ENCODE peak calls at places on chromosome X, in five cellular contexts. One of them, this sample, is unnamed.

GRCh38 chrX:135531813-135532212 is 11.4 kb downstream of the INTS6L start:
- DNase-seq in fibroblast of pulmonary artery: no peak
- DNase-seq in A549: no peak
- DNase-seq in omental fat pad: no peak
- DNase-seq in GM13977: no peak
- DNase-seq in this sample: no peak

GRCh38 chrX:103730746-103731508 is 20.2 kb downstream of the TMEM31 start:
- DNase-seq in fibroblast of pulmonary artery: peak; percentile 97
- DNase-seq in A549: no peak
- DNase-seq in omental fat pad: no peak
- DNase-seq in GM13977: no peak
- DNase-seq in this sample: no peak

GRCh38 chrX:2682582-2683177 is 8.4 kb upstream of the CD99 start:
- DNase-seq in fibroblast of pulmonary artery: no peak
- DNase-seq in A549: no peak
- DNase-seq in omental fat pad: no peak
- DNase-seq in GM13977: no peak
- DNase-seq in this sample: no peak

GRCh38 chrX:50721771-50722521 is 92.0 kb downstream of the SHROOM4 start:
- DNase-seq in fibroblast of pulmonary artery: no peak
- DNase-seq in A549: no peak
- DNase-seq in omental fat pad: no peak
- DNase-seq in GM13977: no peak
- DNase-seq in this sample: no peak

GRCh38 chrX:17374619-17375360 is at the start of gene NHS:
- DNase-seq in fibroblast of pulmonary artery: peak; percentile 60
- DNase-seq in A549: peak; percentile 87
- DNase-seq in omental fat pad: no peak
- DNase-seq in GM13977: peak; percentile 29
- DNase-seq in this sample: no peak

GRCh38 chrX:47311857-47312774 is 58.3 kb upstream of the ZNF157 start:
- DNase-seq in fibroblast of pulmonary artery: peak; percentile 79
- DNase-seq in A549: peak; percentile 76
- DNase-seq in omental fat pad: no peak
- DNase-seq in GM13977: peak; percentile 36
- DNase-seq in this sample: peak; percentile 60

GRCh38 chrX:28851871-28852270 is 264.6 kb downstream of the IL1RAPL1 start:
- DNase-seq in fibroblast of pulmonary artery: no peak
- DNase-seq in A549: no peak
- DNase-seq in omental fat pad: no peak
- DNase-seq in GM13977: no peak
- DNase-seq in this sample: no peak

GRCh38 chrX:13864264-13864663 is 47.4 kb upstream of the GPM6B start:
- DNase-seq in fibroblast of pulmonary artery: peak; percentile 29
- DNase-seq in A549: no peak
- DNase-seq in omental fat pad: no peak
- DNase-seq in GM13977: no peak
- DNase-seq in this sample: no peak

GRCh38 chrX:18574591-18574990 is 97.3 kb downstream of the RS1 start:
- DNase-seq in fibroblast of pulmonary artery: peak; percentile 66
- DNase-seq in A549: peak; percentile 9
- DNase-seq in omental fat pad: no peak
- DNase-seq in GM13977: no peak
- DNase-seq in this sample: no peak

GRCh38 chrX:115562492-115562872 is 1.5 kb downstream of the PLS3 start:
- DNase-seq in fibroblast of pulmonary artery: peak; percentile 70
- DNase-seq in A549: peak; percentile 64
- DNase-seq in omental fat pad: no peak
- DNase-seq in GM13977: no peak
- DNase-seq in this sample: no peak

GRCh38 chrX:13028871-13029336 is 15.5 kb downstream of the FAM9C start:
- DNase-seq in fibroblast of pulmonary artery: no peak
- DNase-seq in A549: peak; percentile 82
- DNase-seq in omental fat pad: no peak
- DNase-seq in GM13977: no peak
- DNase-seq in this sample: no peak

GRCh38 chrX:103061486-103061885 is 2.5 kb downstream of the BEX1 start:
- DNase-seq in fibroblast of pulmonary artery: no peak
- DNase-seq in A549: no peak
- DNase-seq in omental fat pad: no peak
- DNase-seq in GM13977: peak; percentile 2
- DNase-seq in this sample: no peak

GRCh38 chrX:13938053-13938765 is 91.5 kb downstream of the GEMIN8 start:
- DNase-seq in fibroblast of pulmonary artery: peak; percentile 2
- DNase-seq in A549: peak; percentile 0
- DNase-seq in omental fat pad: no peak
- DNase-seq in GM13977: peak; percentile 45
- DNase-seq in this sample: peak; percentile 46

GRCh38 chrX:108134724-108135123 is 43.1 kb downstream of the ATG4A start:
- DNase-seq in fibroblast of pulmonary artery: no peak
- DNase-seq in A549: no peak
- DNase-seq in omental fat pad: no peak
- DNase-seq in GM13977: no peak
- DNase-seq in this sample: no peak
- TF ChIP-seq CTCF in fibroblast of pulmonary artery: no peak
- TF ChIP-seq CTCF in A549: no peak
- TF ChIP-seq CTCF in omental fat pad: no peak
- TF ChIP-seq CTCF in GM13977: no peak
- TF ChIP-seq CTCF in this sample: no peak

DNA sequence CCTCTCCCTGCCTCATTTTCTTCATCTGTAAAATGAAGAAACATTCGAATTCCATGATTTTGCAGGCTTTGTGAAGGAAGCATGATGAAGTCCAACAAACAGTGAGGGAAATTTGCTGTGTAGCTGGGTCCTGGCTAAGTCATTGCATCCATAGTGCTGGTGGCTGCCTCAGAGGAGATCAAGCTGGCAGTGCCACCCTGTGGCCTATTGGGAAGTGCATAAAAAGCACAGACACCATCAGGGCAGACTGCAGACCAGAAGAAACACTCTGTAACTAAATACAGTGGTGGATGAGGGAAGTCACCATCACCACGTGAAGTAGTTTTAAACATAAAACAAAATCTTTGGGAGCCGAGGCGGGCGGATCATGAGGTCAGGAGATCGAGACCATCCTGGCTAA is 40.7 kb upstream of the DDX3X start:
- DNase-seq in fibroblast of pulmonary artery: peak; percentile 9
- DNase-seq in A549: peak; percentile 53
- DNase-seq in omental fat pad: no peak
- DNase-seq in GM13977: no peak
- DNase-seq in this sample: no peak
- TF ChIP-seq CTCF in fibroblast of pulmonary artery: peak; percentile 6
- TF ChIP-seq CTCF in A549: peak; percentile 15
- TF ChIP-seq CTCF in omental fat pad: no peak
- TF ChIP-seq CTCF in GM13977: peak; percentile 31
- TF ChIP-seq CTCF in this sample: no peak

GRCh38 chrX:85051627-85052026 is 48.0 kb downstream of the APOOL start:
- DNase-seq in fibroblast of pulmonary artery: no peak
- DNase-seq in A549: no peak
- DNase-seq in omental fat pad: no peak
- DNase-seq in GM13977: no peak
- DNase-seq in this sample: no peak

GRCh38 chrX:85052207-85052606 is 48.5 kb downstream of the APOOL start:
- DNase-seq in fibroblast of pulmonary artery: peak; percentile 39
- DNase-seq in A549: no peak
- DNase-seq in omental fat pad: no peak
- DNase-seq in GM13977: no peak
- DNase-seq in this sample: no peak

DNA sequence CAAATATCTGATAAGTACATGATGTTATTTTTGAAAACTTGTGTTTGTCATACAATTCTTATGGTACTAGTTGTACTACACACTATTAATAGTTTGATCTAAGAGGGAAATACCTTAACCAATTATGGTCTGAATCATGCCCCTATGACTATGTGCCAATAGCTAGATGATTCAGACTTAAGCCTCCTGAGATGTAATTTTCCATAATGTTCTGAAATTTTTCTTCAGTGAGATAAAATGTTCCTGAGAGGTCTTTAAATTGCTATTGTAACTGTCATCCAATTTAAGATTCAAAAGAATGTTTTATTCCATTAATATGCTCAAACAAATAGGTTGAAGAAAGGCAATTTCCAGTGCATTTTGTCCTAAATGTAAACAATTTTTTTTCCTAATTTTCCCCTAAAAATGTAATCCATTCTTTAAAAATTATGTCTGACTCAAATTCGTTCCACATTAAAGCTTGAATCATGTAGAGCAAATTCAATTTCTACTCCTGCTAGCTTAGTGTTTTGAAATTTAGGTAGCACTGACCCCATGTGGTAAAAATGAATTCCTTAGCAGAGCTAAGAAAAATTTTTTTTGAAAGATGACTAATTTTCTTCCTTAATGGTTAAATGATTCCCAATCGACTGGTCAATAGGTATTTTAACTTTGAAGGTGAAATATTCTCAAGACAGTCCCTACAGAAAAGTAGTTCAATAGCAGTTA is 49.1 kb downstream of the APOOL start:
- DNase-seq in fibroblast of pulmonary artery: peak; percentile 79
- DNase-seq in A549: peak; percentile 26
- DNase-seq in omental fat pad: no peak
- DNase-seq in GM13977: no peak
- DNase-seq in this sample: no peak
- TF ChIP-seq CTCF in fibroblast of pulmonary artery: peak; percentile 37
- TF ChIP-seq CTCF in A549: peak; percentile 53
- TF ChIP-seq CTCF in omental fat pad: no peak
- TF ChIP-seq CTCF in GM13977: peak; percentile 40
- TF ChIP-seq CTCF in this sample: no peak

GRCh38 chrX:36947214-36947613 is 61.0 kb upstream of the FAM47C start:
- DNase-seq in fibroblast of pulmonary artery: no peak
- DNase-seq in A549: no peak
- DNase-seq in omental fat pad: no peak
- DNase-seq in GM13977: no peak
- DNase-seq in this sample: no peak
- TF ChIP-seq CTCF in fibroblast of pulmonary artery: no peak
- TF ChIP-seq CTCF in A549: no peak
- TF ChIP-seq CTCF in omental fat pad: no peak
- TF ChIP-seq CTCF in GM13977: no peak
- TF ChIP-seq CTCF in this sample: no peak

GRCh38 chrX:39854772-39855747 is 242.7 kb downstream of the BCOR start:
- DNase-seq in fibroblast of pulmonary artery: no peak
- DNase-seq in A549: no peak
- DNase-seq in omental fat pad: no peak
- DNase-seq in GM13977: peak; percentile 60
- DNase-seq in this sample: peak; percentile 62
- TF ChIP-seq CTCF in fibroblast of pulmonary artery: no peak
- TF ChIP-seq CTCF in A549: no peak
- TF ChIP-seq CTCF in omental fat pad: no peak
- TF ChIP-seq CTCF in GM13977: no peak
- TF ChIP-seq CTCF in this sample: no peak

GRCh38 chrX:68823413-68824151 is 5.2 kb upstream of the EFNB1 start:
- DNase-seq in fibroblast of pulmonary artery: no peak
- DNase-seq in A549: no peak
- DNase-seq in omental fat pad: no peak
- DNase-seq in GM13977: no peak
- DNase-seq in this sample: no peak
- TF ChIP-seq CTCF in fibroblast of pulmonary artery: no peak
- TF ChIP-seq CTCF in A549: no peak
- TF ChIP-seq CTCF in omental fat pad: no peak
- TF ChIP-seq CTCF in GM13977: no peak
- TF ChIP-seq CTCF in this sample: no peak

GRCh38 chrX:771536-771935 is 140.9 kb downstream of the SHOX start:
- DNase-seq in fibroblast of pulmonary artery: no peak
- DNase-seq in A549: no peak
- DNase-seq in omental fat pad: no peak
- DNase-seq in GM13977: no peak
- DNase-seq in this sample: no peak

GRCh38 chrX:768596-768995 is 138.0 kb downstream of the SHOX start:
- DNase-seq in fibroblast of pulmonary artery: no peak
- DNase-seq in A549: no peak
- DNase-seq in omental fat pad: no peak
- DNase-seq in GM13977: no peak
- DNase-seq in this sample: no peak

GRCh38 chrX:774536-774935 is 143.9 kb downstream of the SHOX start:
- DNase-seq in fibroblast of pulmonary artery: no peak
- DNase-seq in A549: no peak
- DNase-seq in omental fat pad: no peak
- DNase-seq in GM13977: no peak
- DNase-seq in this sample: no peak

GRCh38 chrX:773292-774025 is 142.9 kb downstream of the SHOX start:
- DNase-seq in fibroblast of pulmonary artery: no peak
- DNase-seq in A549: no peak
- DNase-seq in omental fat pad: no peak
- DNase-seq in GM13977: no peak
- DNase-seq in this sample: no peak

DNA sequence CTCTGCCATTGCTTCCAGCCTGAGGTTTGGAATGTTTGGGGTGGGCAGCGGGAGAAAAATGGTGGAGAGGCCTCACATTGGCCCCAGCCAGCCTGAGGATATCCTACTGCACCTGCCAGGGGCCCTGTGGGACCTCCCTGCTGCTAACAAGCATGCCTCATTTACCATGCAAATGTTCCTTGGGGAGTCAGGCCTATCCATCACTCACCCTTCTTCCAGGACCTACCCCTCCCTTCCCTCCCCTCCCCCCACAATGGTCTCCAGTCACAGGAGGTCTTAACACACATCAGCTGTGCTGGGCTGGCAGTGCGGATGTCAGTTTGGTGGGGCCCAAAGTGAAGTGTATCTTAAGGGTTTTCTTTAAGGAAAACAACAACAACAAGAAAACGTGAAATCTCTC is 139.2 kb downstream of the SHOX start:
- DNase-seq in fibroblast of pulmonary artery: no peak
- DNase-seq in A549: no peak
- DNase-seq in omental fat pad: no peak
- DNase-seq in GM13977: no peak
- DNase-seq in this sample: no peak
- TF ChIP-seq CTCF in fibroblast of pulmonary artery: no peak
- TF ChIP-seq CTCF in A549: no peak
- TF ChIP-seq CTCF in omental fat pad: no peak
- TF ChIP-seq CTCF in GM13977: no peak
- TF ChIP-seq CTCF in this sample: no peak

GRCh38 chrX:21723814-21724213 is 34.1 kb downstream of the SMPX start:
- DNase-seq in fibroblast of pulmonary artery: no peak
- DNase-seq in A549: no peak
- DNase-seq in omental fat pad: no peak
- DNase-seq in GM13977: no peak
- DNase-seq in this sample: no peak

GRCh38 chrX:21723097-21723496 is 34.8 kb downstream of the SMPX start:
- DNase-seq in fibroblast of pulmonary artery: no peak
- DNase-seq in A549: no peak
- DNase-seq in omental fat pad: no peak
- DNase-seq in GM13977: no peak
- DNase-seq in this sample: no peak

GRCh38 chrX:21725916-21726315 is 32.0 kb downstream of the SMPX start:
- DNase-seq in fibroblast of pulmonary artery: no peak
- DNase-seq in A549: no peak
- DNase-seq in omental fat pad: no peak
- DNase-seq in GM13977: no peak
- DNase-seq in this sample: no peak

GRCh38 chrX:21728276-21728968 is 29.5 kb downstream of the SMPX start:
- DNase-seq in fibroblast of pulmonary artery: no peak
- DNase-seq in A549: no peak
- DNase-seq in omental fat pad: no peak
- DNase-seq in GM13977: no peak
- DNase-seq in this sample: no peak

DNA sequence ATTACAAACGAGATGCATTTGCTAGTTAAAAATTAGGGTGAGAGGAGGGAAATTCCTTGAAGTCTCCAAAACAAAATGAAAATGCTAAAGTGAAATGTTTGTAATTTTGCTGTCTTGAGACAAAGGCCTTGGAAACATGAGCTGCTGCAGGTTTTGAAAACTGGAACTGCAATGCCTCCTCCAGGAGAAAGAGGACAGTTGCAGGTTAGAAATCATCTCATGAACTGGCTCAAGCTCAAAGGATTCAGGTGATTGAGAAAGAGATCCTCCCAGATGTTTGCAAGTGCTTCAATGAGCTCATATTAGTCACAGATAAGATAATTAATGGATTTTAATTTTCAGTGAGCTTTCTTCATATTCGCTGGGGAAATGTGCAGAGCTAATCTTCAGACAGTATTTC is 32.4 kb downstream of the SMPX start:
- DNase-seq in fibroblast of pulmonary artery: peak; percentile 24
- DNase-seq in A549: peak; percentile 45
- DNase-seq in omental fat pad: no peak
- DNase-seq in GM13977: no peak
- DNase-seq in this sample: no peak
- TF ChIP-seq CTCF in fibroblast of pulmonary artery: peak; percentile 25
- TF ChIP-seq CTCF in A549: peak; percentile 54
- TF ChIP-seq CTCF in omental fat pad: no peak
- TF ChIP-seq CTCF in GM13977: peak; percentile 11
- TF ChIP-seq CTCF in this sample: no peak

This sample was measured in GM13976.